ENCODE peak calls at places on chromosomes 1 and 21, in six cellular contexts. Z is H1, P is K562, M is HepG2, C is SK-N-SH, W is HCT116. A is an unnamed sample.

GRCh38 chr1:27547220-27548116 is 56.5 kb downstream of the AHDC1 start:
- DNase-seq in W (no peak), C (peak; percentile 56), P (peak; percentile 60), Z (no peak), M (no peak), A (no peak)

GRCh38 chr1:94821636-94822305 is 1.6 kb downstream of the SLC44A3 start:
- DNase-seq in W (no peak), M (peak; percentile 74), C (peak; percentile 28), Z (no peak), P (no peak), A (no peak)

GRCh38 chr1:21775985-21776562 is 6.9 kb downstream of the USP48 start:
- DNase-seq in C (no peak), M (peak; percentile 89), W (no peak), Z (no peak), P (no peak), A (no peak)

GRCh38 chr1:17161137-17161700 is 42.0 kb upstream of the PADI2 start:
- DNase-seq in P (peak; percentile 21), Z (no peak), C (no peak), W (no peak), M (no peak), A (peak; percentile 5)

GRCh38 chr1:234488054-234488953 is 9.3 kb upstream of the TARBP1 start:
- DNase-seq in Z (no peak), P (no peak), W (no peak), M (no peak), C (no peak), A (no peak)

GRCh38 chr1:242827538-242827937 is 303.0 kb upstream of the PLD5 start:
- DNase-seq in M (no peak), W (no peak), C (peak; percentile 33), Z (no peak), P (no peak), A (no peak)

GRCh38 chr1:1325288-1326074 is 879 bp downstream of the CPTP start:
- DNase-seq in C (no peak), M (no peak), W (no peak), P (no peak), Z (no peak), A (no peak)

GRCh38 chr1:244881552-244882280 is 17.4 kb upstream of the HNRNPU start:
- DNase-seq in P (no peak), Z (no peak), C (no peak), M (no peak), W (no peak), A (no peak)

GRCh38 chr1:150362721-150363425 is 1.1 kb upstream of the RPRD2 start:
- DNase-seq in Z (no peak), C (peak; percentile 16), M (no peak), P (no peak), W (no peak), A (no peak)

GRCh38 chr1:23916209-23917131 is 3.3 kb upstream of the CNR2 start:
- DNase-seq in Z (peak; percentile 59), M (peak; percentile 60), C (peak; percentile 85), P (peak; percentile 85), W (peak; percentile 81), A (peak; percentile 83)

GRCh38 chr1:97243973-97244560 is 522.5 kb downstream of the PTBP2 start:
- DNase-seq in P (no peak), C (peak; percentile 5), W (peak; percentile 12), M (no peak), Z (no peak), A (peak; percentile 20)

GRCh38 chr1:24392982-24393645 is 20.5 kb downstream of the STPG1 start:
- DNase-seq in Z (no peak), M (no peak), C (no peak), W (no peak), P (no peak), A (no peak)

GRCh38 chr21:41138711-41139110 is 29.2 kb upstream of the BACE2 start:
- DNase-seq in M (no peak), Z (no peak), P (no peak), W (no peak), C (no peak), A (no peak)

GRCh38 chr1:26126321-26127084 is 14.9 kb downstream of the PDIK1L start:
- DNase-seq in C (no peak), P (peak; percentile 81), W (no peak), M (no peak), Z (no peak), A (no peak)

GRCh38 chr1:203328714-203329122 is 22.2 kb downstream of the FMOD start:
- DNase-seq in C (peak; percentile 33), W (no peak), M (peak; percentile 42), P (peak; percentile 80), Z (no peak), A (no peak)

GRCh38 chr1:32759521-32759980 is 57.0 kb upstream of the SYNC start:
- DNase-seq in C (no peak), W (no peak), P (no peak), Z (no peak), M (peak; percentile 53), A (peak; percentile 88)

GRCh38 chr1:11314959-11315358 is 42.0 kb downstream of the UBIAD1 start:
- DNase-seq in M (no peak), P (no peak), W (no peak), C (no peak), Z (no peak), A (no peak)

GRCh38 chr1:107532318-107532717 is 391.5 kb downstream of the NTNG1 start:
- DNase-seq in Z (no peak), M (peak; percentile 74), W (no peak), C (no peak), P (no peak), A (no peak)

GRCh38 chr1:22412932-22413727 is 38.5 kb upstream of the ZBTB40 start:
- DNase-seq in C (peak; percentile 78), Z (no peak), P (no peak), M (no peak), W (no peak), A (no peak)

GRCh38 chr1:26705788-26706237 is 10.0 kb downstream of the ARID1A start:
- DNase-seq in C (no peak), W (no peak), M (peak; percentile 81), P (no peak), Z (no peak), A (peak; percentile 86)

GRCh38 chr1:47551971-47552528 is 114.2 kb downstream of the FOXD2 start:
- DNase-seq in P (no peak), W (no peak), M (no peak), Z (no peak), C (no peak), A (no peak)

GRCh38 chr1:156495401-156496140 is 5.0 kb downstream of the MEF2D start:
- DNase-seq in P (peak; percentile 28), Z (no peak), M (no peak), C (no peak), W (no peak), A (no peak)

GRCh38 chr1:109996476-109996875 is 11.9 kb downstream of the AHCYL1 start:
- DNase-seq in M (no peak), W (no peak), P (no peak), Z (no peak), C (no peak), A (no peak)

GRCh38 chr1:11157867-11158266 is 31.3 kb upstream of the ANGPTL7 start:
- DNase-seq in C (no peak), Z (no peak), P (no peak), M (no peak), W (no peak), A (no peak)

GRCh38 chr1:185733818-185734709 is at the start of gene HMCN1:
- DNase-seq in W (peak; percentile 41), C (peak; percentile 59), P (peak; percentile 35), Z (peak; percentile 51), M (peak; percentile 4), A (peak; percentile 34)

GRCh38 chr1:82697965-82698364 is 897.2 kb downstream of the ADGRL2 start:
- DNase-seq in P (no peak), Z (no peak), W (no peak), M (no peak), C (no peak), A (no peak)

GRCh38 chr1:85296980-85297379 is 20.5 kb upstream of the BCL10 start:
- DNase-seq in Z (no peak), P (no peak), M (no peak), C (no peak), W (no peak), A (peak; percentile 21)

GRCh38 chr1:164853146-164853545 is 294.2 kb downstream of the PBX1 start:
- DNase-seq in Z (no peak), M (no peak), P (no peak), C (no peak), W (no peak), A (no peak)

GRCh38 chr1:7581754-7582264 is 189.3 kb upstream of the VAMP3 start:
- DNase-seq in Z (no peak), P (no peak), M (no peak), W (no peak), C (no peak), A (no peak)

GRCh38 chr21:31117046-31117916 is 79.0 kb upstream of the KRTAP19-8 start:
- DNase-seq in P (no peak), Z (no peak), M (no peak), C (no peak), W (peak; percentile 50), A (peak; percentile 25)
- TF ChIP-seq JUND in P (peak; percentile 29), Z (peak; percentile 55), M (no peak), C (peak; percentile 84), W (peak; percentile 78), A (no peak)

GRCh38 chr1:117537291-117537920 is 68.4 kb upstream of the TENT5C start:
- DNase-seq in M (peak; percentile 36), W (no peak), C (no peak), Z (peak; percentile 10), P (peak; percentile 42), A (peak; percentile 29)
- TF ChIP-seq JUND in M (no peak), W (no peak), C (no peak), Z (no peak), P (no peak), A (no peak)

GRCh38 chr1:56396524-56397067 is 182.8 kb downstream of the PLPP3 start:
- DNase-seq in W (no peak), M (no peak), C (no peak), Z (no peak), P (no peak), A (no peak)
- TF ChIP-seq JUND in W (no peak), M (no peak), C (no peak), Z (no peak), P (no peak), A (no peak)

DNA sequence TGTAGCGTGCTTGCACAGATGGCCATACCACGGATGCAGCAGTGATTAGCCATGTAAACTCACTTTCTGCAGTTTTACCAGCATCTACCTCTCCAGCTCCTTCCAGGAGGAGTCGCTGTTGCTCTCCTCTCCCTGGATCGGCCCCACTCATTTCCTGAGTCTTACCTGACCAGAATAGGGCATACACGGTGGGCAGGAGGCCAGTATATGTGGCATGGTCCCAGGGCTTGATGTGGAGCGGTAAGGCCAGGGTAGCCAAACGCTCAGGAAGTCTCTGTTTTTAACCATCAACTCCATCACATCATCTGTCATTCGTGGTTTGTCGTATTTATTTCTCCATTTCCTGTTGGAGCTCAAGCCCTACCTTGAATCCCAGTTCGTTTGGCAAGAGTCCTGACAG is 163.4 kb upstream of the USP24 start:
- DNase-seq in Z (peak; percentile 27), C (no peak), M (peak; percentile 24), P (peak; percentile 37), W (peak; percentile 38), A (peak; percentile 15)
- TF ChIP-seq JUND in Z (no peak), C (no peak), M (no peak), P (no peak), W (no peak), A (no peak)

A was measured in T47D.